ENCODE peak calls at places on chromosomes 13 and 19, in four cellular contexts. E is endothelial cell, F is IMR-90, R is cardiac fibroblast. G is an unnamed sample.

GRCh38 chr13:44690376-44690775 is 114.2 kb upstream of the TSC22D1 start:
- DNase-seq in E (no peak), F (no peak), R (no peak), G (no peak)

GRCh38 chr19:3321696-3322095 is 44.7 kb upstream of the NFIC start:
- DNase-seq in F (no peak), R (no peak), E (no peak), G (no peak)

GRCh38 chr13:64471916-64472315 is 2758.2 kb downstream of the PCDH9 start:
- DNase-seq in F (peak), R (peak), E (no peak), G (no peak)

GRCh38 chr13:36839981-36840380 is 21.0 kb downstream of the RFXAP start:
- DNase-seq in F (no peak), E (no peak), R (no peak), G (peak)

GRCh38 chr13:33109319-33109718 is 93.1 kb downstream of the KL start:
- DNase-seq in R (no peak), F (no peak), E (no peak), G (no peak)

GRCh38 chr19:31962565-31962996 is 382.8 kb upstream of the ZNF507 start:
- DNase-seq in R (no peak), E (no peak), F (no peak), G (no peak)

GRCh38 chr19:46404884-46405658 is 8.3 kb downstream of the CCDC8 start:
- DNase-seq in E (no peak), F (no peak), R (peak), G (no peak)

GRCh38 chr13:90618133-90618532 is 729.4 kb upstream of the MIR17HG start:
- DNase-seq in F (no peak), E (no peak), R (no peak), G (no peak)

GRCh38 chr19:44764975-44765948 is 12.4 kb upstream of the CBLC start:
- DNase-seq in E (no peak), F (no peak), R (no peak), G (peak)

DNA sequence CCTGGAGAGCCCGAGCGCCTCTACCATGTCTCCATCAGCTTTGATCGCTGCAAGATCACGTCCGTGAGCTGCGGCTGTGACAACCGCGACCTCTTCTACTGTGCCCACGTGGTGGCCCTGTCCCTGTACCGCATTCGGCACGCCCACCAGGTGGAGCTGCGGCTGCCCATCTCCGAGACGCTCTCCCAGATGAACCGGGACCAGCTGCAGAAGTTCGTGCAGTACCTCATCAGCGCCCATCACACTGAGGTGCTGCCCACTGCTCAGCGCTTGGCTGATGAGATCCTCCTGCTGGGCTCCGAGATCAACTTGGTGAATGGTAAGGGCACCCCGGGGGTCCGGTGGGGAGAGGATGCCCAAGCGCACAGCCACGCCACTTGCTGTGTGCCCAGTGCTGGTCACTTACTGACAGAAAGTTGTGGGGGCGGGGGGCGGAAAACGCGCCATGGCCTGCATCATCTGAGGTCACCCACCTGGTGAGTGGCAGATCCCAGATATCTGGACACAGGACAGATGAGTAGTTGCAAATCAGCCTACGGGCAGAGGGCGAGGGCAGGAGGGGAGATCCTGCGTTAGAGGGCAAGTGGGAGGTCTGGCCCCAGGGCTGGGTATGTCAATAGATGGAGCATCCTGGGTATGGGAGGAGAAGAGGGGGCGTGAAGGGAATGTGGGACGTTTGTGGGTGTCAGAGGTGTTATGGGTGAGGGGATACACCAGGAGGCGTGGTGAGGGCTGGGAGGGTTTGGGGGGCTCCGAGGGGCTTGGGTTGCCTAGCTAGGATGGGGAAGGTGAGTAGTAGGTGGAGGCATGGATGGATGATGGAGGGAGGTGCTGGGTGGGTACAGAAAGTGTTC is 9.8 kb downstream of the ZSWIM4 start:
- DNase-seq in E (peak), R (no peak), F (no peak), G (no peak)
- TF ChIP-seq CTCF in E (no peak), R (peak), F (peak), G (no peak)

DNA sequence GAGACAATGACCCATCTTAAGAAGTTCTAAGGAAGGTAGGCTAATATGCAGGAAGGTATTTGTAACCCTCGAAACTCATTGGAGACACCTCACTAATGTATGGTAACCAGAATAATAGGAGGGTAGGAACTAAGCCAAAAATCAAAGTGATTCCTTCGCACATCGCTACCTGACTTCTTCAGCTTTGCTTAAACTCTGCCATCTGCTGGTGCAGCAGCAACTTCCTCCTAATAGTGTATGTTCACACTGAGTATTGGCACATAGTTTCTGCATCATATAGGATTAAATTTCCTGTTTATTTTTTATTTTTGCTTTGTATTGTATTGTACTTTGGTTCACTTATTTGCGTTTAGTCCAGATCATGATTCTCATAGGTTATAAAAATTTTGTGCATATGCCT is 676.2 kb downstream of the GPC5 start:
- DNase-seq in R (peak), E (peak), F (no peak), G (no peak)
- TF ChIP-seq CTCF in R (no peak), E (no peak), F (no peak), G (no peak)

DNA sequence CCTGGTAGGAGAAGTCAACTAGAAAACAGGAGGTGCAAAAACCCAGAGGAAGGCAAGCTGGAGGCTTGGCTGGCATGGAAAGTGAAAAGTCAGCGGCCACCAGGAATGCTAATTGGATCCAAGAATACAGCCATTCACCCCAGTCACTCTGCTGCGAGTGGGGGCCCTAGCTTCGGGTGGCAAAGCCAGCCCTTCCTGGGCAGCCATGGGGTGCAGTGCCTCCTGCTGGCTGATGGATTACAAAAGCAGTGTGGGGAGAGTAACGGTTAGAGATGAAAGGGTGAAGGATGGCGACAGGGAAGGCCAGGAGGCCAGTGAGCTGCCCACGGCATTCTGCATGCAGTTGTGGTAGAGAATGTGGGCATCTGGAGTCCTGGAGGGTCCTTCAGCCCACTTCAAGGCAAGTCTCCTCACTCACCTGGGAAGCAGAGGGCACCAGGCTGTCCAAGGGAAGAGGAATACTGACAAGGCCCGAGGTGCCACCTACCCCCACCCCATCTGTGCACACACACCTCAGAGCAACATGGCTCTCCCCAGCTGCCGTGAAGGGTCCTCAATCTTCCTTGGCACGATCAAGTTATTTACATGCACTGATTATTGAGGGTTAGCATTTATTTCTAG is 20.3 kb upstream of the EPHX3 start:
- DNase-seq in E (peak), R (peak), F (peak), G (no peak)
- TF ChIP-seq CTCF in E (peak), R (peak), F (peak), G (no peak)

DNA sequence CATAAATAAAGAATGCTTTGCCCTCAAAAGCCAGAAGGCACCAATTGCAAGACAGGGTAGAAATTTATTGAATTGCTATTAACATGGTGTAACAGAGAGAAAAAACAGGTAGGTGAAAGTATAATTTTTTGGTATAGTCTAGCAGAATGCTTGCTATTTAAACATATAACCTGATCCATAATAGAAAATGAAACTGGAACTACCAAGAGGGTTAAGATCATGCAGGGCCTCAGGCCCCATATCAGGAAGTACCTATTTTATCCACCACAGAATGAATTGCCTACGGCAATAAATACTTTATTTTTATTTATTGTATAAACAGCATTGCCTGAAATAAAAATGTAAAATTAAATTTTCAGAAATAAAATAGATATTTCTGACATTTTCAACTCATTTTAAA is 159.5 kb downstream of the PRR20E start:
- DNase-seq in R (no peak), F (no peak), E (no peak), G (no peak)
- TF ChIP-seq CTCF in R (no peak), F (no peak), E (no peak), G (no peak)

GRCh38 chr13:52128714-52129700 is at the start of gene NEK5:
- DNase-seq in F (peak), R (peak), E (peak), G (peak)
- TF ChIP-seq CTCF in F (peak), R (peak), E (peak), G (peak)

GRCh38 chr19:7458675-7459074 is 30.2 kb downstream of the PEX11G start:
- DNase-seq in E (no peak), R (no peak), F (no peak), G (no peak)
- TF ChIP-seq CTCF in E (no peak), R (no peak), F (no peak), G (no peak)

GRCh38 chr19:15841875-15842569 is 26.6 kb upstream of the OR10H1 start:
- DNase-seq in F (no peak), E (no peak), R (no peak), G (no peak)
- TF ChIP-seq CTCF in F (no peak), E (no peak), R (no peak), G (no peak)

GRCh38 chr19:5271145-5271544 is 69.5 kb downstream of the PTPRS start:
- DNase-seq in F (no peak), E (no peak), R (no peak), G (no peak)
- TF ChIP-seq CTCF in F (peak), E (peak), R (peak), G (no peak)

GRCh38 chr19:11054200-11054599 is 35.1 kb upstream of the LDLR start:
- DNase-seq in F (no peak), R (no peak), E (no peak), G (no peak)
- TF ChIP-seq CTCF in F (no peak), R (no peak), E (no peak), G (no peak)